ENCODE peak calls at places on chromosomes 6 and 20, in five cellular contexts. K, O, E, I and N are unnamed samples.

GRCh38 chr20:57663681-57664451 is 43.6 kb upstream of the ZBP1 start:
- DNase-seq in K (no peak), O (no peak), E (no peak), I (no peak), N (no peak)

GRCh38 chr6:8710668-8711431 is 275.5 kb upstream of the SLC35B3 start:
- DNase-seq in K (no peak), O (no peak), E (no peak), I (no peak), N (no peak)

GRCh38 chr20:46690219-46691111 is 1.2 kb upstream of the TP53RK start:
- DNase-seq in K (no peak), O (no peak), E (no peak), I (no peak), N (peak)

GRCh38 chr6:94300424-94301144 is 881.2 kb upstream of the EPHA7 start:
- DNase-seq in K (no peak), O (no peak), E (no peak), I (no peak), N (no peak)

GRCh38 chr6:126307859-126308258 is 32.1 kb upstream of the CENPW start:
- DNase-seq in K (peak), O (no peak), E (no peak), I (no peak), N (no peak)

GRCh38 chr20:1810572-1810925 is 84.7 kb upstream of the SIRPA start:
- DNase-seq in K (no peak), O (no peak), E (no peak), I (no peak), N (no peak)

GRCh38 chr6:36615018-36615761 is 21.0 kb downstream of the SRSF3 start:
- DNase-seq in K (peak), O (peak), E (peak), I (no peak), N (peak)

GRCh38 chr6:118934461-118935330 is at the start of gene MCM9:
- DNase-seq in K (peak), O (peak), E (peak), I (peak), N (peak)

GRCh38 chr20:15619816-15620215 is 953.4 kb downstream of the KIF16B start:
- DNase-seq in K (no peak), O (no peak), E (no peak), I (no peak), N (no peak)

GRCh38 chr20:23285536-23285935 is 65.1 kb upstream of the NXT1 start:
- DNase-seq in K (no peak), O (no peak), E (no peak), I (no peak), N (no peak)

GRCh38 chr20:15889073-15889923 is 684.0 kb downstream of the KIF16B start:
- DNase-seq in K (peak), O (no peak), E (no peak), I (no peak), N (no peak)

GRCh38 chr20:33685328-33686007 is 717 bp downstream of the E2F1 start:
- DNase-seq in K (peak), O (peak), E (peak), I (peak), N (peak)

GRCh38 chr20:33561981-33562601 is 72.2 kb downstream of the CBFA2T2 start:
- DNase-seq in K (peak), O (peak), E (peak), I (no peak), N (no peak)

GRCh38 chr6:42093582-42094329 is 43.4 kb downstream of the TAF8 start:
- DNase-seq in K (no peak), O (peak), E (peak), I (no peak), N (no peak)

GRCh38 chr20:32302507-32302872 is 25.0 kb downstream of the KIF3B start:
- DNase-seq in K (peak), O (no peak), E (peak), I (no peak), N (no peak)

GRCh38 chr6:26054937-26055669 is 32.1 kb upstream of the HFE start:
- DNase-seq in K (peak), O (peak), E (peak), I (peak), N (peak)

GRCh38 chr6:15843764-15844163 is 180.9 kb upstream of the DTNBP1 start:
- DNase-seq in K (no peak), O (no peak), E (no peak), I (no peak), N (no peak)

GRCh38 chr20:3828798-3829197 is 8.5 kb downstream of the AP5S1 start:
- DNase-seq in K (no peak), O (no peak), E (no peak), I (no peak), N (no peak)

GRCh38 chr20:63015147-63015664 is 8.4 kb upstream of the BHLHE23 start:
- DNase-seq in K (no peak), O (no peak), E (no peak), I (no peak), N (no peak)

GRCh38 chr6:101741474-101742171 is 348.1 kb downstream of the GRIK2 start:
- DNase-seq in K (no peak), O (no peak), E (no peak), I (no peak), N (no peak)

GRCh38 chr20:47043076-47043475 is 148.4 kb downstream of the EYA2 start:
- DNase-seq in K (no peak), O (no peak), E (no peak), I (no peak), N (no peak)

GRCh38 chr6:15218401-15218800 is 27.5 kb upstream of the JARID2 start:
- DNase-seq in K (no peak), O (no peak), E (no peak), I (no peak), N (no peak)

GRCh38 chr6:145964948-145965366 is 799 bp upstream of the SHPRH start:
- DNase-seq in K (no peak), O (peak), E (no peak), I (no peak), N (peak)

GRCh38 chr6:1792989-1793388 is 183.3 kb downstream of the FOXC1 start:
- DNase-seq in K (no peak), O (peak), E (peak), I (no peak), N (no peak)

GRCh38 chr6:105790635-105791034 is 295.5 kb upstream of the PRDM1 start:
- DNase-seq in K (no peak), O (no peak), E (no peak), I (no peak), N (no peak)

GRCh38 chr6:36227379-36228344 is 31.1 kb downstream of the BRPF3 start:
- DNase-seq in K (no peak), O (no peak), E (no peak), I (no peak), N (no peak)

GRCh38 chr6:52161689-52162438 is 24.3 kb upstream of the IL17A start:
- DNase-seq in K (no peak), O (no peak), E (no peak), I (no peak), N (no peak)

GRCh38 chr20:4674672-4675071 is 47.0 kb upstream of the PRND start:
- DNase-seq in K (no peak), O (no peak), E (no peak), I (no peak), N (no peak)

GRCh38 chr6:101086473-101086872 is 205.3 kb upstream of the ASCC3 start:
- DNase-seq in K (no peak), O (no peak), E (no peak), I (no peak), N (no peak)

GRCh38 chr6:149150999-149151398 is 166.5 kb upstream of the TAB2 start:
- DNase-seq in K (no peak), O (no peak), E (no peak), I (no peak), N (no peak)

GRCh38 chr20:62523473-62524203 is 47.8 kb upstream of the GATA5 start:
- DNase-seq in K (peak), O (peak), E (peak), I (no peak), N (no peak)

GRCh38 chr6:26295691-26296555 is 69.1 kb upstream of the BTN3A2 start:
- DNase-seq in K (no peak), O (peak), E (peak), I (no peak), N (no peak)

GRCh38 chr6:139912735-139913400 is 538.4 kb upstream of the CITED2 start:
- DNase-seq in K (no peak), O (no peak), E (no peak), I (no peak), N (no peak)

GRCh38 chr6:9140181-9140580 is 704.8 kb upstream of the SLC35B3 start:
- DNase-seq in K (no peak), O (no peak), E (no peak), I (no peak), N (no peak)

GRCh38 chr20:257419-257818 is at the start of gene DEFB132:
- DNase-seq in K (peak), O (no peak), E (no peak), I (no peak), N (no peak)

GRCh38 chr6:12278915-12279314 is 11.2 kb upstream of the EDN1 start:
- DNase-seq in K (no peak), O (no peak), E (no peak), I (no peak), N (no peak)

GRCh38 chr6:41464481-41464880 is 81.7 kb upstream of the FOXP4 start:
- DNase-seq in K (no peak), O (no peak), E (no peak), I (no peak), N (no peak)

GRCh38 chr6:21085643-21086042 is 507.9 kb upstream of the SOX4 start:
- DNase-seq in K (no peak), O (no peak), E (no peak), I (no peak), N (peak)

GRCh38 chr6:131862486-131862885 is 54.7 kb downstream of the ENPP1 start:
- DNase-seq in K (no peak), O (no peak), E (no peak), I (no peak), N (no peak)

GRCh38 chr6:2875840-2876207 is 27.3 kb downstream of the SERPINB9 start:
- DNase-seq in K (peak), O (no peak), E (no peak), I (no peak), N (peak)

GRCh38 chr6:2873643-2874042 is 29.5 kb downstream of the SERPINB9 start:
- DNase-seq in K (no peak), O (no peak), E (no peak), I (no peak), N (no peak)

GRCh38 chr6:2876210-2877056 is 26.7 kb downstream of the SERPINB9 start:
- DNase-seq in K (peak), O (no peak), E (peak), I (no peak), N (no peak)

GRCh38 chr6:2877960-2878359 is 25.1 kb downstream of the SERPINB9 start:
- DNase-seq in K (no peak), O (no peak), E (no peak), I (no peak), N (no peak)

DNA sequence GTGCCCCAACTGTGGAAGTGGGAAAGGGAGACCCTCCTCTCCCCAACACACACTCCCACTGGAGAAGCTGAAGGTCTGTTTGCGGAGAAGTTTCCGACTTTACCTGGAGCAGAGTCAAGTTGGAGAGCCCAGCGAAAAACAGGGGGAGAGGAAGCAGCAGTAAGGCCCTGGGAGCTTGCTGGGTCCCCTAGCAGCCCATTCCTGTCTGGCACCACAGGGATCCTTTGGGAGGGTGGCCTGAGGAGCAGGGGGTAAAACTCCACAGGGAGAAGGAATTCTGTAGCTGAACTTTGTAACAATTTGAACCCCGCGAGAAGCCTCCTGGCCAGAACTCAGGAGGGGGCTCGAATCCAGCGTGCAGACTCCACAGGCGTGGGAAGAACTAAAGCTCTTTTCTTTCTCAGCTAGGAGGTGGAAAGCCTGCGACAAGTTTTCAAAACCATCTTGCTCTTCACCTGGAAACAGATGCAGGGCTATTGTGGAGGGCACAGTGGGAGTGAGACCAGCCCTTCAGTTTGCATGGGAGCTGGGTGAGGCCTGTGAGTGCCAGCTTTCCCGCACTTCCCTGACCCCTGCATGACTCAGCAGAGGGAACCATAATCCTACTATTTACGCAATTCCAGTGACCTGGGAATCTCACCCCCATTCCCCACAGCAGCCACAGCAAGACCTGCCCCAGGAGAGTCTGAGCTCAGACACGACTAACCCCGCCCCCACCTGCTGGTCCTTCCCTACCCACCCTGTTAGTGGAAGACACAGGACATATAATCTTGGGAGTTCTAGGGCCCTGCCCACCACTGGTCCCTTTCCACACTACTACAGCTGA is 25.8 kb downstream of the SERPINB9 start:
- DNase-seq in K (no peak), O (no peak), E (peak), I (no peak), N (no peak)
- TF ChIP-seq GABPA in K (no peak), O (no peak), E (no peak), I (no peak), N (no peak)

DNA sequence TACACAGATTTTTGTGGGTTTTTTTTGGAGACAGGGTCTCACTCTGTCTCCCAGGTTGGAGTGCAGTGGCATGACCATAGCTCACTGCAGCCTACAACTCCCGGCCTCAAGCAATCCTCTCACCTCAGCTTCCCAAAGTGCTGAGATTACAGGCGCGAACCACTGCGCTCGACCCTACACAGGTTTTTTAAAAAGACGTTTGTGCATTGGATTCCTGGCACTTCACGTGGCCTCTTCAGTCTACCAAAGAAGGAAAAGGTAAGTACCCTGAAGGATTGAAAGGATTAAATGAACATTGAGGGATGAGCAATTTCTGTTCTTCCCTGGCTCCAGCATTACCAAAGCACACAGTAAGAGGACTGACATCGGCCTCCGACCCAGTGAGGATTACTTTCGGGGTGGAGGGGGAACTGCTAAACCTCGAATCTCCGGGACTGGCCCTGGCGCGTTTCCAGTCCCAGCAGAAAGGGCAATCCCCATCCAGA is 556 bp upstream of the YWHAB start:
- DNase-seq in K (no peak), O (no peak), E (no peak), I (no peak), N (no peak)
- TF ChIP-seq REST in K (no peak), O (no peak), E (peak), I (no peak), N (no peak)

GRCh38 chr6:133348846-133349245 is 107.7 kb downstream of the EYA4 start:
- DNase-seq in K (no peak), O (no peak), E (no peak), I (no peak), N (no peak)
- TF ChIP-seq GABPA in K (no peak), O (no peak), E (no peak), I (no peak), N (no peak)

DNA sequence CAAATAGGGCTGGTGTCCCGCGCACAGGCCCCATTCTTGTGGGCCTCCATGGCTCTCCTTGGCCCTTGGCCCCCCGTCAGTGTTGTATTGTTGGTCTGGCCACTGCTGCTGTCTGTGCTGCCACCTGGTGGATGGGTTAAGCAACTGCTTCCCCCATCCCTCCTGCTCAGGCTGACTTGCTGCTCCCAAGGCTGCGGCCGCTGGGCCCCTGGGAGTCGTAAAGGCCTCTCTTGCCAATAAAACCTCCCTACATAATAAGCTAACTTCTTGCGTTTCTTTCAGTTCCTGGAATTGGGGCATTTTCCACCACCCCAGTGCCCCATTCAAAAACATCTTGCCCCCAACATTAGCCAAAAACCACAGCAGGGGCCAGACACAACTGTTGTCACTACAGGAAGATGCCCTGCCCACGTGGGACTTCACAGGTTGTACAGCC is 27.1 kb downstream of the CD83 start:
- DNase-seq in K (peak), O (peak), E (peak), I (peak), N (peak)
- TF ChIP-seq REST in K (no peak), O (no peak), E (no peak), I (no peak), N (no peak)

GRCh38 chr6:33812669-33813068 is 8.9 kb upstream of the MLN start:
- DNase-seq in K (peak), O (peak), E (peak), I (no peak), N (no peak)

GRCh38 chr6:33813246-33813904 is 9.6 kb upstream of the MLN start:
- DNase-seq in K (no peak), O (no peak), E (no peak), I (no peak), N (no peak)

GRCh38 chr6:33815854-33816253 is 12.1 kb upstream of the MLN start:
- DNase-seq in K (peak), O (peak), E (no peak), I (no peak), N (no peak)

GRCh38 chr6:33814663-33814985 is 10.8 kb upstream of the MLN start:
- DNase-seq in K (no peak), O (no peak), E (no peak), I (no peak), N (no peak)

GRCh38 chr6:33813960-33814662 is 10.3 kb upstream of the MLN start:
- DNase-seq in K (no peak), O (no peak), E (no peak), I (no peak), N (no peak)
- TF ChIP-seq GABPA in K (no peak), O (no peak), E (no peak), I (no peak), N (no peak)

DNA sequence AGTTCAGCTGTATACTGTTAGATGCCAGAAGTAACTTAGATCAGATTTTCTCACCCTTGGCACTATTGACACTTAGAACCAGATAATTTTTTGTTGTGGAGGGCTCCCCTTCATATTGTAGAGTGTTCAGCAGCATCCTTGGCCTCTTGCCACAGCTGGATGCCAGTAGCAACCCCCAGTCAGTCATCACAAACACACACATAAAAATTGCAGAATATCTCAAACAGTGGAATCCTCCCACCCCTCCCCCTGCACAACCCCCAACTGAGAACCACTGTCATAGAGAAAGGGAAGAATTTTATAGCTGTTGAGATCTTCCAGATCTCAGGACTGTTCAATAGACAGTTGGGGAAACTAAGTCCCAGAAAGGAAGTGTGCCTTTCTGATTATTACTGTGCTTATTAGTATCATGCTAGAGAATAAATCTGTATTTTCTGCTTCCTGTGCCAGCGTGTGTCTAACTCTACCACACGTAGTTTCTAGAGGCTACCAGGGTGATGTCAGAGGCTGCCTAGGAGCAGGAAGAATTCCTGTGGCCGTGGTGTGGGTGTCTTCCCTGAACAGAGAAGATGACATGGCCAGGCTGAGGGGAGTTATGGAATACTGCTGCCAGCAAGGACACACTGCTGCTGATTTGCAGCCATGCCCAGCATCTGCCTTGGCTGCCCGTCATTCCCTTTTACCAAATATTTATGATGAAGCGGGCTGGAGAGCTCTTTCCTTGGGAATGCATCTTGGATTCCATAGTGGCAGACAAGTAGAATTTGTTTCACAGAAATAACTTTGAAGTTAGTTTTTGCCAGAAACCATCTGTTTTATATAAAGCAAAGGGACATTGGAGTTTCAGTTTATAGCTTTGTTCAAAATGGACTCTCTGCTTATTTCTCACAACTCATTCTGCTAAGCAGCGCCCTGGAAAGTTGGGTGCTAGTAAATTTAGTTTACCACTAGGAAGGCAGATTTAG is 81.0 kb upstream of the VSTM2L start:
- DNase-seq in K (no peak), O (no peak), E (no peak), I (no peak), N (no peak)
- TF ChIP-seq REST in K (no peak), O (no peak), E (no peak), I (no peak), N (no peak)

GRCh38 chr20:20213722-20214121 is 154.2 kb upstream of the INSM1 start:
- DNase-seq in K (no peak), O (no peak), E (no peak), I (no peak), N (no peak)

GRCh38 chr20:20212675-20213096 is 155.2 kb upstream of the INSM1 start:
- DNase-seq in K (no peak), O (no peak), E (no peak), I (no peak), N (no peak)

GRCh38 chr20:20211274-20211987 is 156.5 kb upstream of the INSM1 start:
- DNase-seq in K (no peak), O (no peak), E (no peak), I (no peak), N (no peak)

GRCh38 chr20:20210943-20211273 is 157.0 kb upstream of the INSM1 start:
- DNase-seq in K (no peak), O (no peak), E (no peak), I (no peak), N (no peak)

GRCh38 chr20:20211988-20212518 is 155.9 kb upstream of the INSM1 start:
- DNase-seq in K (no peak), O (no peak), E (no peak), I (no peak), N (no peak)
- TF ChIP-seq GABPA in K (no peak), O (no peak), E (no peak), I (no peak), N (no peak)